ENCODE peak calls at places on chromosome 22, in four cellular contexts. One of them, this sample, is unnamed.

GRCh38 chr22:30094804-30095203 is 14.5 kb downstream of the HORMAD2 start:
- DNase-seq in psoas muscle: no peak
- DNase-seq in H9: no peak
- DNase-seq in esophagus muscularis mucosa: no peak
- DNase-seq in this sample: no peak

GRCh38 chr22:47328550-47329243 is 566.2 kb downstream of the TBC1D22A start:
- DNase-seq in psoas muscle: peak; percentile 43
- DNase-seq in H9: no peak
- DNase-seq in esophagus muscularis mucosa: peak; percentile 87
- DNase-seq in this sample: peak; percentile 63

GRCh38 chr22:20463324-20464095 is 25.9 kb upstream of the SCARF2 start:
- DNase-seq in psoas muscle: peak; percentile 28
- DNase-seq in H9: no peak
- DNase-seq in esophagus muscularis mucosa: no peak
- DNase-seq in this sample: no peak

GRCh38 chr22:38016182-38017078 is 32.1 kb upstream of the SOX10 start:
- DNase-seq in psoas muscle: no peak
- DNase-seq in H9: no peak
- DNase-seq in esophagus muscularis mucosa: no peak
- DNase-seq in this sample: peak; percentile 90

GRCh38 chr22:35219012-35219411 is 38.3 kb upstream of the HMGXB4 start:
- DNase-seq in psoas muscle: no peak
- DNase-seq in H9: no peak
- DNase-seq in esophagus muscularis mucosa: no peak
- DNase-seq in this sample: no peak

GRCh38 chr22:19429950-19430889 is 1.3 kb downstream of the HIRA start:
- DNase-seq in psoas muscle: peak; percentile 41
- DNase-seq in H9: no peak
- DNase-seq in esophagus muscularis mucosa: no peak
- DNase-seq in this sample: no peak

GRCh38 chr22:38569972-38570840 is at the start of gene DMC1:
- DNase-seq in psoas muscle: peak; percentile 94
- DNase-seq in H9: peak; percentile 97
- DNase-seq in esophagus muscularis mucosa: peak; percentile 98
- DNase-seq in this sample: peak; percentile 97

GRCh38 chr22:26143801-26144325 is 25.4 kb upstream of the SEZ6L start:
- DNase-seq in psoas muscle: no peak
- DNase-seq in H9: no peak
- DNase-seq in esophagus muscularis mucosa: no peak
- DNase-seq in this sample: no peak

GRCh38 chr22:46584081-46584903 is 35.9 kb upstream of the GRAMD4 start:
- DNase-seq in psoas muscle: no peak
- DNase-seq in H9: peak; percentile 35
- DNase-seq in esophagus muscularis mucosa: no peak
- DNase-seq in this sample: peak; percentile 31

GRCh38 chr22:41038732-41039131 is 53.7 kb upstream of the EP300 start:
- DNase-seq in psoas muscle: no peak
- DNase-seq in H9: no peak
- DNase-seq in esophagus muscularis mucosa: no peak
- DNase-seq in this sample: no peak

GRCh38 chr22:49400136-49400865 is 427.4 kb downstream of the BRD1 start:
- DNase-seq in psoas muscle: no peak
- DNase-seq in H9: peak; percentile 18
- DNase-seq in esophagus muscularis mucosa: no peak
- DNase-seq in this sample: no peak

GRCh38 chr22:49400866-49401598 is 426.6 kb downstream of the BRD1 start:
- DNase-seq in psoas muscle: no peak
- DNase-seq in H9: peak; percentile 13
- DNase-seq in esophagus muscularis mucosa: no peak
- DNase-seq in this sample: no peak

GRCh38 chr22:49398115-49398514 is 429.6 kb downstream of the BRD1 start:
- DNase-seq in psoas muscle: no peak
- DNase-seq in H9: peak; percentile 28
- DNase-seq in esophagus muscularis mucosa: no peak
- DNase-seq in this sample: no peak

GRCh38 chr22:49396817-49397216 is 430.9 kb downstream of the BRD1 start:
- DNase-seq in psoas muscle: no peak
- DNase-seq in H9: no peak
- DNase-seq in esophagus muscularis mucosa: no peak
- DNase-seq in this sample: no peak

DNA sequence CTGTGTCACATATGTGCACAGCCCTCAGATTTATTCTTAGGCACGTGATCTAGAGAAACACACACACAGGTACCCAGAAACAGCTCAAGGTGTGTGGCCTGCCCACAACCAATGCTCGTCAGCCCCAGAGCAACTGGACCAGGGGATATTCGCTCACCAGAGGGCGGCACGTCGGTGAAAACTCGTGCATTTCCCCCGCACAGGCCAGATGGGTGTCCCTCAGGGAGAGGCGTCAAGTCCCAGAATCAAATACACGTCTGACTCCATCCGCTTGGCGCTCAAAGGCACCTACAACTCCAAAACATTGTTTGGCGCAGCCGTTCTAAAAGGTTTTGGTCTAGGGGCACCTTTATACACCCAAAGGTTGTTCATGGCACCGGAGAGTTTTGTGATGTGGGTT is 429.0 kb downstream of the BRD1 start:
- DNase-seq in psoas muscle: no peak
- DNase-seq in H9: peak; percentile 26
- DNase-seq in esophagus muscularis mucosa: no peak
- DNase-seq in this sample: no peak
- H3K27me3 ChIP-seq in psoas muscle: peaks cover 2% of the 10 kb centered on the region
- H3K27me3 ChIP-seq in H9: no peaks in the 10 kb centered on the region
- H3K27me3 ChIP-seq in esophagus muscularis mucosa: no peaks in the 10 kb centered on the region
- H3K27me3 ChIP-seq in this sample: no peaks in the 10 kb centered on the region

GRCh38 chr22:44924724-44925123 is 85.1 kb downstream of the PHF21B start:
- DNase-seq in psoas muscle: no peak
- DNase-seq in H9: no peak
- DNase-seq in esophagus muscularis mucosa: no peak
- DNase-seq in this sample: no peak

GRCh38 chr22:44925465-44926123 is 84.2 kb downstream of the PHF21B start:
- DNase-seq in psoas muscle: no peak
- DNase-seq in H9: no peak
- DNase-seq in esophagus muscularis mucosa: no peak
- DNase-seq in this sample: no peak

GRCh38 chr22:44928064-44928463 is 81.7 kb downstream of the PHF21B start:
- DNase-seq in psoas muscle: no peak
- DNase-seq in H9: no peak
- DNase-seq in esophagus muscularis mucosa: no peak
- DNase-seq in this sample: no peak

GRCh38 chr22:44926124-44926475 is 83.7 kb downstream of the PHF21B start:
- DNase-seq in psoas muscle: no peak
- DNase-seq in H9: no peak
- DNase-seq in esophagus muscularis mucosa: no peak
- DNase-seq in this sample: peak; percentile 50

DNA sequence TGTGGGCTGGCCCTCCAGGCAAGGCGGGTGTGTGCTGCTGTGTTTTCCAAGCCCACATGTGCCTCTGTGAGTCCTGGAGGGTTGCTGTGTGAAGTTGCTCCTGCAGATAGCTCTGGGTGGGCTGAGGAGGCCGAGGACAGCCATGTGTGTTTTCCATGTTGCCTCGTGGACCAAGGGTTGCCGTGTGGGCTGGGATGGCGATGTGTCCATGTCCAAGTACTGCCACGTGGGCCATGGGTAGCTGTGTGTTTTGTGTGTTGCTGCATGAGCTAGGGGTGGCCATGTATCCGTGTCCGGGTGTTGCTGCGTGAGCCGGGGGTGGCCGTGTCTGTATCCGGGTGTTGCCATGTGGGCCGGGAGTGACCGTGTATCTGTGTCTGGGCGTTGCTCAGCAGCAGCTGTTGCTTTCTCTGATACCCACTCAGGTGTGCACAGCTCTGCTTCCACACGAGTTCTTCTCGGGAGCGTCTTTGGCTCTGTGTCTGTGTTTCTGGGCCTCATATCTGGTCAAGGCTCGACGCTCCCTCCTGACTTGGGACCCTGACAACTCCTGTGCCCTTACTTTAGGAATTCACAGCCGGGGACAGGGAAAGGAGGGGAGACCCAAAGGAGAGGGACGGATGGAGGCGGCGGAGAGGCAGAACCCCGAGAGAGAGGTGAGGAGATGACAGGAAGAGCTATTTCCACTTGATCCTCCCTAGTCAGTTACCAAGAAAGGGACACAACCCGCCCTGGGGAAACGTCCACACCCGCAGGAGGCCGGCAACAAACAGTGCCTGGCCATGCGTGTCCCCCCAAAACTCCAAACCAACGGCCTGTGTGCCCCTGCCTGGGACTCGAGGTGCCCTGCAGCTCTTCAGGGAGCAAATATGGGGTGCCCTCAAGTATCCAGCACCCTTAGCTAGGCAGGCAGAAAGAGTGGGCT is 83.1 kb downstream of the PHF21B start:
- DNase-seq in psoas muscle: no peak
- DNase-seq in H9: no peak
- DNase-seq in esophagus muscularis mucosa: no peak
- DNase-seq in this sample: no peak
- H3K27me3 ChIP-seq in psoas muscle: peaks cover 9% of the 10 kb centered on the region
- H3K27me3 ChIP-seq in H9: no peaks in the 10 kb centered on the region
- H3K27me3 ChIP-seq in esophagus muscularis mucosa: no peaks in the 10 kb centered on the region
- H3K27me3 ChIP-seq in this sample: no peaks in the 10 kb centered on the region

DNA sequence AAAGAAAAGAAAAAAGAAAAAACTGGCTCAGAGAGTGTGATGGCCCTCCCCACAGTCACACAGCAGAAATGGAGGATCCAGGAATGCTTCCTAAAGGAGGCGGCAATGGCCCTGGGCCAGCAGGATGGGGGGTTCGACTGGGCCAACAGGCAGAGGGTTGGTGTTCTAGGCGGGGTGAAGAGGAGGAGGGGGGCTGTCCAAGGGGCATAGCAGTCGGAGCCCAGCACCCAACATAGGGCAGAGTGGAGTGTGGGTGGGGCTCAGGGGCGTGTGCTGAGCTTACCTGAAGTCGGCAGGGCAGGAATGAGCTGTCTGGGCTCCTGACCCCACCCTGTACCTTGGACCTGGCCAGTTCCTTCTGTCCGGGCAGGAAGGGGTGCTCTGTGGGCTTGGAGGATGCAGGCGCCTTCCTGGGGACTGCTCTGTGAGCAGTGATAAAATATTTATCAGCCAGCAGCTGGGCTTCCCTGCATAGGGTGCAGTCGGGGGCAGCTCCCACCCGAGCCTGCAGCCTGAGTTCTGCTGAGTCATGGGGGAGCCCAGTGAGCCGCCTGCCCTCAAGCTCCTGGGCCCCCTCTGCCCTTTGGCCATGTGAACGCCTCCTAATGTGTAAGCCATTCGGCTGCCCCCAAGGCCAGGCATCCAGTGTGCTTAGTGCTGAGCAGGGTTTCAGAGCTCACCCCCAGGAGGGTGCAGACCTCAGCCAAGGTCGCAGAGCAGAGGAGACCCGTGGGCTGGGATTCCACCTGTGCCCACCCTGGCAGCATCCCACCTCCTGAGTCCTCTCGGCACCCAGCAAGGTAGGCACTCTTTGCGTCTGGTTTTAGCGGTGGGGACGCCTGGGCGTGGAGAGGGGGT is 25.3 kb upstream of the PRR5 start:
- DNase-seq in psoas muscle: no peak
- DNase-seq in H9: no peak
- DNase-seq in esophagus muscularis mucosa: no peak
- DNase-seq in this sample: peak; percentile 69
- H3K27me3 ChIP-seq in psoas muscle: no peaks in the 10 kb centered on the region
- H3K27me3 ChIP-seq in H9: peaks cover under 1% of the 10 kb centered on the region
- H3K27me3 ChIP-seq in esophagus muscularis mucosa: no peaks in the 10 kb centered on the region
- H3K27me3 ChIP-seq in this sample: no peaks in the 10 kb centered on the region

DNA sequence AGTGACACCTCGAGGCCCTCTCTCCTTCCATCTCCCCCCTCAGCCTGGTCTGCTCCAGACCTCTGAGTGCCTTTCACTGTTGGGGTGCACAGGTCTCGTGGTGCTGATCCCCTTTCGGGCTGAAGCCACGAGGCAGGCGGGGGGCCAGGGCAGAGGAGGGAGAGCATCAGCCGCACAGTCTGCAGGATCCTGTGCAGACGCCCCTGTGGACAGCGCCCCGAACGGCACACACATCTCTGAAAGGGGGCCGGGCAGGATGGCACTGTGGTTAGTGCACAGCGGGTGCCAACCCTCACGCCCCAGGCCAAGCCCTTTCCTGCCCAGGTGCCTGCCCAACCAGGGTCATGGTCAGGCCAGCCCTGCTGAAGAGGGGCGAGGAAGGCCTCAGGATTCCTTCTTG is 56.7 kb downstream of the CACNA1I start:
- DNase-seq in psoas muscle: no peak
- DNase-seq in H9: no peak
- DNase-seq in esophagus muscularis mucosa: no peak
- DNase-seq in this sample: no peak
- H3K27me3 ChIP-seq in psoas muscle: peaks cover 13% of the 10 kb centered on the region
- H3K27me3 ChIP-seq in H9: no peaks in the 10 kb centered on the region
- H3K27me3 ChIP-seq in esophagus muscularis mucosa: no peaks in the 10 kb centered on the region
- H3K27me3 ChIP-seq in this sample: no peaks in the 10 kb centered on the region

This sample was measured in right cardiac atrium.